ENCODE peak calls at places on chromosomes 6 and 20, in five cellular contexts. Q is T-helper 2 cell, R is GM23248, G is HTR-8/SVneo, D is NCI-H1694 treated with DMSO at 0.1 percent for 48 hours. V is an unnamed sample.

GRCh38 chr20:16475225-16475624 is 98.0 kb downstream of the KIF16B start:
- DNase-seq in Q (no peak), R (peak; percentile 13), G (no peak), D (no peak), V (peak; percentile 12)

GRCh38 chr20:60658661-60659060 is 593.4 kb upstream of the CDH4 start:
- DNase-seq in Q (no peak), R (no peak), G (no peak), D (no peak), V (peak; percentile 20)

GRCh38 chr6:118881440-118882313 is 12.3 kb upstream of the ASF1A start:
- DNase-seq in Q (no peak), R (no peak), G (no peak), D (no peak), V (no peak)

GRCh38 chr6:52019851-52020250 is 67.6 kb downstream of the PKHD1 start:
- DNase-seq in Q (no peak), R (no peak), G (no peak), D (no peak), V (no peak)

GRCh38 chr6:16007146-16007545 is 121.7 kb upstream of the MYLIP start:
- DNase-seq in Q (no peak), R (no peak), G (no peak), D (no peak), V (no peak)

GRCh38 chr6:68572525-68572924 is 62.6 kb upstream of the ADGRB3 start:
- DNase-seq in Q (no peak), R (peak; percentile 6), G (no peak), D (peak; percentile 1), V (peak; percentile 23)

GRCh38 chr6:54194067-54194466 is 82.8 kb downstream of the MLIP start:
- DNase-seq in Q (no peak), R (peak; percentile 74), G (no peak), D (no peak), V (peak; percentile 44)

GRCh38 chr6:156109713-156110112 is 654.1 kb upstream of the NOX3 start:
- DNase-seq in Q (no peak), R (no peak), G (no peak), D (peak; percentile 5), V (no peak)

GRCh38 chr6:168149015-168149414 is 70.0 kb upstream of the FRMD1 start:
- DNase-seq in Q (no peak), R (no peak), G (no peak), D (no peak), V (no peak)

GRCh38 chr6:28838289-28838633 is 85.5 kb downstream of the TRIM27 start:
- DNase-seq in Q (peak; percentile 54), R (peak; percentile 72), G (peak; percentile 24), D (peak; percentile 81), V (peak; percentile 75)

GRCh38 chr20:44433751-44434538 is 41.7 kb upstream of the TTPAL start:
- DNase-seq in Q (no peak), R (no peak), G (no peak), D (no peak), V (no peak)

GRCh38 chr6:125688138-125688537 is 61.3 kb upstream of the HEY2 start:
- DNase-seq in Q (no peak), R (no peak), G (no peak), D (no peak), V (no peak)

GRCh38 chr20:64037498-64038213 is 1.7 kb downstream of the C20orf204 start:
- DNase-seq in Q (no peak), R (no peak), G (no peak), D (no peak), V (no peak)

GRCh38 chr20:49658508-49658907 is 55.2 kb downstream of the B4GALT5 start:
- DNase-seq in Q (no peak), R (no peak), G (no peak), D (no peak), V (peak; percentile 32)

GRCh38 chr6:167856999-167857660 is 30.4 kb downstream of the AFDN start:
- DNase-seq in Q (no peak), R (peak; percentile 36), G (peak; percentile 21), D (no peak), V (peak; percentile 49)

GRCh38 chr6:70099732-70100131 is 203.2 kb downstream of the COL9A1 start:
- DNase-seq in Q (no peak), R (no peak), G (no peak), D (no peak), V (no peak)

GRCh38 chr20:56278205-56278604 is 29.7 kb downstream of the MC3R start:
- DNase-seq in Q (no peak), R (no peak), G (no peak), D (no peak), V (no peak)

GRCh38 chr6:15594512-15595241 is 68.2 kb downstream of the DTNBP1 start:
- DNase-seq in Q (no peak), R (no peak), G (no peak), D (no peak), V (no peak)

GRCh38 chr20:63312690-63313348 is 19.8 kb downstream of the COL20A1 start:
- DNase-seq in Q (no peak), R (peak; percentile 24), G (no peak), D (no peak), V (peak; percentile 28)

GRCh38 chr6:76876922-76877553 is 586.3 kb downstream of the HTR1B start:
- DNase-seq in Q (no peak), R (peak; percentile 24), G (no peak), D (peak; percentile 57), V (peak; percentile 85)

GRCh38 chr6:151320140-151320539 is 71.2 kb downstream of the ZBTB2 start:
- DNase-seq in Q (no peak), R (no peak), G (no peak), D (no peak), V (no peak)

GRCh38 chr20:57493091-57493615 is 31.8 kb downstream of the CTCFL start:
- DNase-seq in Q (no peak), R (no peak), G (no peak), D (no peak), V (no peak)

GRCh38 chr20:33372993-33373441 is 28.3 kb downstream of the CDK5RAP1 start:
- DNase-seq in Q (no peak), R (peak; percentile 7), G (no peak), D (no peak), V (no peak)

GRCh38 chr6:34412054-34412453 is 13.8 kb downstream of the RPS10 start:
- DNase-seq in Q (no peak), R (no peak), G (no peak), D (no peak), V (no peak)

GRCh38 chr6:107102414-107102805 is 12.9 kb downstream of the BEND3 start:
- DNase-seq in Q (no peak), R (no peak), G (no peak), D (peak; percentile 21), V (peak; percentile 24)

GRCh38 chr6:64685401-64685800 is 1021.6 kb downstream of the EYS start:
- DNase-seq in Q (no peak), R (no peak), G (no peak), D (no peak), V (no peak)

GRCh38 chr6:51842487-51843469 is 244.6 kb downstream of the PKHD1 start:
- DNase-seq in Q (no peak), R (no peak), G (no peak), D (no peak), V (no peak)

GRCh38 chr6:135474362-135474761 is 23.2 kb downstream of the AHI1 start:
- DNase-seq in Q (no peak), R (peak; percentile 12), G (no peak), D (no peak), V (no peak)

GRCh38 chr20:7291946-7292345 is 524.5 kb downstream of the BMP2 start:
- DNase-seq in Q (no peak), R (no peak), G (no peak), D (no peak), V (no peak)

GRCh38 chr6:1267057-1267732 is 44.7 kb upstream of the FOXQ1 start:
- DNase-seq in Q (no peak), R (peak; percentile 40), G (no peak), D (no peak), V (no peak)

V was measured in cardiac muscle cell.